ENCODE peak calls at places on chromosomes 4 and X, in ten cellular contexts. S is AG04450, G is neural crest cell, O is breast epithelium, W is AG09319, L is WTC11, H is pancreas, N is astrocyte of the spinal cord, D is GM23338, Q is OCI-LY7. U is an unnamed sample.

GRCh38 chrX:20015945-20016617 is 25.2 kb upstream of the BCLAF3 start:
- DNase-seq in S (no peak), G (no peak), O (no peak), W (no peak), L (no peak), H (no peak), N (no peak), D (no peak), Q (no peak), U (no peak)

GRCh38 chr4:38904090-38904666 is 36.6 kb downstream of the FAM114A1 start:
- DNase-seq in S (no peak), G (no peak), O (no peak), W (no peak), L (no peak), H (no peak), N (no peak), D (peak; percentile 7), Q (no peak), U (no peak)

GRCh38 chr4:85986266-85986665 is 373.6 kb downstream of the MAPK10 start:
- DNase-seq in S (no peak), G (no peak), O (no peak), W (no peak), L (no peak), H (no peak), N (no peak), D (no peak), Q (no peak), U (no peak)

GRCh38 chr4:176404591-176404990 is 84.8 kb downstream of the SPCS3 start:
- DNase-seq in S (no peak), G (no peak), O (no peak), W (no peak), L (no peak), H (no peak), N (peak; percentile 50), D (no peak), Q (no peak), U (peak; percentile 43)

GRCh38 chrX:118480172-118480571 is 15.4 kb upstream of the DOCK11 start:
- DNase-seq in S (peak; percentile 71), G (no peak), O (no peak), W (peak; percentile 71), L (no peak), H (no peak), N (no peak), D (no peak), Q (no peak), U (no peak)

GRCh38 chr4:188439641-188440311 is 300.5 kb downstream of the TRIML1 start:
- DNase-seq in S (no peak), G (no peak), O (no peak), W (no peak), L (no peak), H (peak; percentile 69), N (no peak), D (no peak), Q (no peak), U (no peak)

GRCh38 chr4:29983890-29984289 is 736.3 kb upstream of the PCDH7 start:
- DNase-seq in S (no peak), G (no peak), O (no peak), W (no peak), L (no peak), H (no peak), N (no peak), D (no peak), Q (no peak), U (no peak)

GRCh38 chr4:140834866-140835495 is 78.8 kb upstream of the TBC1D9 start:
- DNase-seq in S (no peak), G (no peak), O (no peak), W (no peak), L (no peak), H (no peak), N (no peak), D (no peak), Q (no peak), U (no peak)

GRCh38 chr4:71130827-71131603 is 137.6 kb downstream of the DCK start:
- DNase-seq in S (no peak), G (no peak), O (no peak), W (no peak), L (no peak), H (no peak), N (peak; percentile 67), D (peak; percentile 21), Q (no peak), U (peak; percentile 85)

GRCh38 chr4:121462660-121463261 is 81.9 kb upstream of the QRFPR start:
- DNase-seq in S (peak; percentile 24), G (peak; percentile 44), O (no peak), W (peak; percentile 27), L (peak; percentile 34), H (no peak), N (peak; percentile 72), D (peak; percentile 91), Q (peak; percentile 71), U (peak; percentile 67)

GRCh38 chr4:186190456-186191265 is 706 bp upstream of the CYP4V2 start:
- DNase-seq in S (no peak), G (no peak), O (peak; percentile 58), W (no peak), L (peak; percentile 39), H (peak; percentile 76), N (peak; percentile 34), D (peak; percentile 50), Q (peak; percentile 71), U (no peak)

GRCh38 chrX:122739770-122740169 is 444.3 kb upstream of the GRIA3 start:
- DNase-seq in S (no peak), G (no peak), O (no peak), W (no peak), L (no peak), H (no peak), N (no peak), D (peak; percentile 18), Q (no peak), U (peak; percentile 0)
- TF ChIP-seq CTCF in S (no peak), G (no peak), O (no peak), W (peak; percentile 17), L (no peak), H (no peak), N (no peak), D (peak; percentile 57), Q (no peak), U (peak; percentile 34)

GRCh38 chrX:110044531-110045249 is 41.8 kb downstream of the TMEM164 start:
- DNase-seq in S (no peak), G (no peak), O (no peak), W (no peak), L (no peak), H (no peak), N (no peak), D (no peak), Q (no peak), U (no peak)

GRCh38 chrX:110045421-110045820 is 42.5 kb downstream of the TMEM164 start:
- DNase-seq in S (no peak), G (no peak), O (no peak), W (no peak), L (no peak), H (no peak), N (no peak), D (no peak), Q (no peak), U (no peak)

GRCh38 chrX:110046971-110047370 is 44.1 kb downstream of the TMEM164 start:
- DNase-seq in S (no peak), G (no peak), O (no peak), W (no peak), L (no peak), H (no peak), N (no peak), D (no peak), Q (no peak), U (no peak)

GRCh38 chrX:110049096-110049495 is 46.2 kb downstream of the TMEM164 start:
- DNase-seq in S (no peak), G (no peak), O (no peak), W (no peak), L (no peak), H (no peak), N (no peak), D (no peak), Q (no peak), U (no peak)

GRCh38 chrX:110045988-110046387 is 43.1 kb downstream of the TMEM164 start:
- DNase-seq in S (no peak), G (no peak), O (no peak), W (no peak), L (no peak), H (no peak), N (no peak), D (peak; percentile 30), Q (no peak), U (no peak)
- TF ChIP-seq CTCF in S (no peak), G (peak; percentile 25), O (no peak), W (no peak), L (no peak), H (no peak), N (no peak), D (peak; percentile 8), Q (no peak), U (no peak)

DNA sequence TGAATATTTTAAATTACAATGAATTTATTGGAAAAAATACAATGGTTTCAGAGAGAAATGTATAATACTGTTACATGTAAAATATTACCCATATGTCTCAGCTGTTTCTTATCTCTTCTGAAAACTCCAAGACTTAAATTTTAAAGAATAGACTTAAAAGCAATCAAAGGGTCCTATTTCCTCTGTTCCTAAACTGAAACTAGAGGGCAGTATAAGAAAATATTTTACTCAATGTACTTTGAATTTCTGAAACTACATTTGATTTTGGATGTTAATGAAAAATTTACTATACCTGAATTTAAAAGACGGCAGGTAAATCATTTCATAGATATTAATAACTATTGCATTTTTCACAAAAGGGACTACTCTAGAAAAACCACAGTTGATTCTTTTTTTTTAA is 200.2 kb downstream of the LRBA start:
- DNase-seq in S (no peak), G (no peak), O (no peak), W (no peak), L (no peak), H (no peak), N (peak; percentile 8), D (no peak), Q (no peak), U (no peak)
- TF ChIP-seq CTCF in S (peak; percentile 30), G (no peak), O (no peak), W (no peak), L (no peak), H (no peak), N (no peak), D (no peak), Q (peak; percentile 67), U (peak; percentile 53)

GRCh38 chrX:18702362-18703195 is 4.9 kb upstream of the PPEF1 start:
- DNase-seq in S (no peak), G (no peak), O (no peak), W (peak; percentile 38), L (no peak), H (no peak), N (peak; percentile 43), D (no peak), Q (no peak), U (peak; percentile 6)

GRCh38 chrX:18696653-18697052 is 10.8 kb upstream of the PPEF1 start:
- DNase-seq in S (no peak), G (no peak), O (no peak), W (no peak), L (no peak), H (no peak), N (no peak), D (no peak), Q (no peak), U (no peak)

GRCh38 chrX:18698762-18699650 is 8.4 kb upstream of the PPEF1 start:
- DNase-seq in S (no peak), G (no peak), O (no peak), W (no peak), L (no peak), H (no peak), N (no peak), D (no peak), Q (no peak), U (no peak)

GRCh38 chrX:18707442-18708049 is at the start of gene PPEF1:
- DNase-seq in S (no peak), G (no peak), O (no peak), W (no peak), L (no peak), H (no peak), N (no peak), D (no peak), Q (no peak), U (no peak)

GRCh38 chrX:18701621-18702361 is 5.7 kb upstream of the PPEF1 start:
- DNase-seq in S (no peak), G (no peak), O (peak; percentile 54), W (no peak), L (no peak), H (no peak), N (peak; percentile 21), D (no peak), Q (no peak), U (no peak)
- TF ChIP-seq CTCF in S (no peak), G (no peak), O (no peak), W (no peak), L (no peak), H (no peak), N (no peak), D (no peak), Q (no peak), U (no peak)

U was measured in HFFc6.